ENCODE peak calls at places on chromosome 20, in eight cellular contexts. Z is upper lobe of right lung; L is Kasumi-1; B is HuH-7; A is activated T-cell treated with anti-CD3 and anti-CD28 coated beads for 4 hours; G is Calu3; N is stimulated activated CD4-positive, alpha-beta T cell treated with anti-CD3 and anti-CD28 coated beads, TNF-alpha, amount 100 ng/mL, for 1 hour; H is NCI-H1105 treated with DMSO at 0.1 percent for 48 hours. U is an unnamed sample.

GRCh38 chr20:11738852-11739251 is 178.8 kb upstream of the BTBD3 start:
- DNase-seq in H (no peak), N (no peak), Z (no peak), G (no peak), B (no peak), L (no peak), A (no peak), U (no peak)

GRCh38 chr20:19419420-19419819 is 207.0 kb downstream of the SLC24A3 start:
- DNase-seq in Z (no peak), H (no peak), G (no peak), A (no peak), B (no peak), L (no peak), N (no peak), U (no peak)

GRCh38 chr20:19802492-19803158 is 44.6 kb downstream of the RIN2 start:
- DNase-seq in B (peak), H (no peak), G (peak), N (no peak), L (no peak), Z (no peak), A (no peak), U (peak)

GRCh38 chr20:61588356-61589054 is 336.4 kb downstream of the CDH4 start:
- DNase-seq in L (no peak), Z (no peak), B (no peak), A (no peak), G (no peak), N (no peak), H (no peak), U (no peak)

GRCh38 chr20:12927489-12927888 is 81.3 kb upstream of the SPTLC3 start:
- DNase-seq in A (no peak), L (no peak), H (no peak), N (no peak), B (no peak), G (no peak), Z (no peak), U (no peak)

GRCh38 chr20:64051532-64052325 is 2.3 kb upstream of the SOX18 start:
- DNase-seq in N (no peak), B (no peak), G (no peak), L (no peak), Z (peak), A (no peak), H (no peak), U (no peak)

GRCh38 chr20:64192406-64192805 is 28.2 kb downstream of the MYT1 start:
- DNase-seq in L (no peak), B (peak), Z (no peak), A (no peak), G (no peak), N (no peak), H (no peak), U (no peak)

GRCh38 chr20:20064303-20064702 is 12.0 kb downstream of the CFAP61 start:
- DNase-seq in B (no peak), L (no peak), N (no peak), H (no peak), Z (no peak), G (no peak), A (no peak), U (no peak)

GRCh38 chr20:63624486-63624885 is 2.4 kb downstream of the GMEB2 start:
- DNase-seq in B (peak), L (peak), N (no peak), Z (no peak), G (no peak), A (no peak), H (no peak), U (no peak)

U was measured in AML-193.